ENCODE peak calls at places on chromosomes 7 and 10, in seven cellular contexts. One of them, this sample, is unnamed.

GRCh38 chr10:98778277-98778759 is 331.6 kb upstream of the HPS1 start:
- DNase-seq in body of pancreas: no peak
- DNase-seq in NCI-H1694 treated with DMSO at 0.1 percent for 48 hours: no peak
- DNase-seq in NCI-H1105 treated with DMSO at 0.1 percent for 48 hours: no peak
- DNase-seq in T-helper 2 cell: no peak
- DNase-seq in kidney tubule cell: peak
- DNase-seq in anterior cingulate cortex: no peak
- DNase-seq in this sample: no peak

GRCh38 chr7:152313879-152314604 is 121.8 kb downstream of the KMT2C start:
- DNase-seq in body of pancreas: peak
- DNase-seq in NCI-H1694 treated with DMSO at 0.1 percent for 48 hours: peak
- DNase-seq in NCI-H1105 treated with DMSO at 0.1 percent for 48 hours: peak
- DNase-seq in T-helper 2 cell: no peak
- DNase-seq in kidney tubule cell: peak
- DNase-seq in anterior cingulate cortex: no peak
- DNase-seq in this sample: no peak

GRCh38 chr10:127400216-127400615 is 148.9 kb upstream of the NPS start:
- DNase-seq in body of pancreas: no peak
- DNase-seq in NCI-H1694 treated with DMSO at 0.1 percent for 48 hours: no peak
- DNase-seq in NCI-H1105 treated with DMSO at 0.1 percent for 48 hours: no peak
- DNase-seq in T-helper 2 cell: no peak
- DNase-seq in kidney tubule cell: no peak
- DNase-seq in anterior cingulate cortex: no peak
- DNase-seq in this sample: no peak

GRCh38 chr10:100710151-100710871 is 35.1 kb upstream of the PAX2 start:
- DNase-seq in body of pancreas: no peak
- DNase-seq in NCI-H1694 treated with DMSO at 0.1 percent for 48 hours: peak
- DNase-seq in NCI-H1105 treated with DMSO at 0.1 percent for 48 hours: no peak
- DNase-seq in T-helper 2 cell: no peak
- DNase-seq in kidney tubule cell: peak
- DNase-seq in anterior cingulate cortex: no peak
- DNase-seq in this sample: no peak

GRCh38 chr7:128938524-128939074 is 872 bp downstream of the IRF5 start:
- DNase-seq in body of pancreas: peak
- DNase-seq in NCI-H1694 treated with DMSO at 0.1 percent for 48 hours: no peak
- DNase-seq in NCI-H1105 treated with DMSO at 0.1 percent for 48 hours: peak
- DNase-seq in T-helper 2 cell: no peak
- DNase-seq in kidney tubule cell: peak
- DNase-seq in anterior cingulate cortex: no peak
- DNase-seq in this sample: peak

GRCh38 chr10:116752563-116752962 is 10.2 kb upstream of the HSPA12A start:
- DNase-seq in body of pancreas: no peak
- DNase-seq in NCI-H1694 treated with DMSO at 0.1 percent for 48 hours: no peak
- DNase-seq in NCI-H1105 treated with DMSO at 0.1 percent for 48 hours: no peak
- DNase-seq in T-helper 2 cell: no peak
- DNase-seq in kidney tubule cell: peak
- DNase-seq in anterior cingulate cortex: no peak
- DNase-seq in this sample: no peak

GRCh38 chr7:121633186-121633585 is 237.1 kb upstream of the FAM3C start:
- DNase-seq in body of pancreas: no peak
- DNase-seq in NCI-H1694 treated with DMSO at 0.1 percent for 48 hours: no peak
- DNase-seq in NCI-H1105 treated with DMSO at 0.1 percent for 48 hours: no peak
- DNase-seq in T-helper 2 cell: no peak
- DNase-seq in kidney tubule cell: no peak
- DNase-seq in anterior cingulate cortex: no peak
- DNase-seq in this sample: no peak

GRCh38 chr7:159051916-159052315 is 92.8 kb downstream of the VIPR2 start:
- DNase-seq in body of pancreas: no peak
- DNase-seq in NCI-H1694 treated with DMSO at 0.1 percent for 48 hours: no peak
- DNase-seq in NCI-H1105 treated with DMSO at 0.1 percent for 48 hours: no peak
- DNase-seq in T-helper 2 cell: no peak
- DNase-seq in kidney tubule cell: no peak
- DNase-seq in anterior cingulate cortex: no peak
- DNase-seq in this sample: no peak

GRCh38 chr7:70836946-70837345 is 295.0 kb upstream of the GALNT17 start:
- DNase-seq in body of pancreas: no peak
- DNase-seq in NCI-H1694 treated with DMSO at 0.1 percent for 48 hours: no peak
- DNase-seq in NCI-H1105 treated with DMSO at 0.1 percent for 48 hours: no peak
- DNase-seq in T-helper 2 cell: no peak
- DNase-seq in kidney tubule cell: no peak
- DNase-seq in anterior cingulate cortex: no peak
- DNase-seq in this sample: no peak

GRCh38 chr7:69814421-69814962 is 216.2 kb downstream of the AUTS2 start:
- DNase-seq in body of pancreas: no peak
- DNase-seq in NCI-H1694 treated with DMSO at 0.1 percent for 48 hours: no peak
- DNase-seq in NCI-H1105 treated with DMSO at 0.1 percent for 48 hours: no peak
- DNase-seq in T-helper 2 cell: no peak
- DNase-seq in kidney tubule cell: no peak
- DNase-seq in anterior cingulate cortex: peak
- DNase-seq in this sample: no peak

GRCh38 chr7:23655433-23655832 is 24.6 kb upstream of the FAM221A start:
- DNase-seq in body of pancreas: no peak
- DNase-seq in NCI-H1694 treated with DMSO at 0.1 percent for 48 hours: no peak
- DNase-seq in NCI-H1105 treated with DMSO at 0.1 percent for 48 hours: no peak
- DNase-seq in T-helper 2 cell: no peak
- DNase-seq in kidney tubule cell: no peak
- DNase-seq in anterior cingulate cortex: no peak
- DNase-seq in this sample: no peak

GRCh38 chr7:117837841-117838240 is 35.4 kb downstream of the CTTNBP2 start:
- DNase-seq in body of pancreas: no peak
- DNase-seq in NCI-H1694 treated with DMSO at 0.1 percent for 48 hours: no peak
- DNase-seq in NCI-H1105 treated with DMSO at 0.1 percent for 48 hours: no peak
- DNase-seq in T-helper 2 cell: no peak
- DNase-seq in kidney tubule cell: peak
- DNase-seq in anterior cingulate cortex: no peak
- DNase-seq in this sample: no peak